ENCODE peak calls at places on chromosomes 5 and 9, in six cellular contexts. Q, M, G, S, B and I are unnamed samples.

GRCh38 chr9:77224750-77225312 is 47.5 kb downstream of the VPS13A start:
- DNase-seq in Q (no peak), M (no peak), G (no peak), S (no peak), B (no peak), I (no peak)

GRCh38 chr9:95101326-95101725 is 216.2 kb downstream of the FANCC start:
- DNase-seq in Q (no peak), M (no peak), G (no peak), S (no peak), B (no peak), I (no peak)

GRCh38 chr5:134526483-134527155 is 1.1 kb downstream of the JADE2 start:
- DNase-seq in Q (no peak), M (peak; percentile 87), G (peak; percentile 79), S (peak; percentile 82), B (peak; percentile 89), I (peak; percentile 81)

GRCh38 chr9:94624621-94625020 is 14.7 kb downstream of the FBP1 start:
- DNase-seq in Q (no peak), M (no peak), G (no peak), S (no peak), B (no peak), I (no peak)

GRCh38 chr9:2620876-2621677 is 510 bp upstream of the VLDLR start:
- DNase-seq in Q (peak; percentile 12), M (peak; percentile 75), G (peak; percentile 40), S (peak; percentile 85), B (peak; percentile 89), I (peak; percentile 78)

GRCh38 chr5:133691448-133691847 is 79.1 kb upstream of the FSTL4 start:
- DNase-seq in Q (no peak), M (no peak), G (peak; percentile 22), S (no peak), B (no peak), I (no peak)

GRCh38 chr9:129570450-129571297 is 50.2 kb downstream of the C9orf50 start:
- DNase-seq in Q (no peak), M (no peak), G (peak; percentile 75), S (peak; percentile 61), B (no peak), I (no peak)

GRCh38 chr9:14908221-14909206 is 1.7 kb downstream of the FREM1 start:
- DNase-seq in Q (no peak), M (no peak), G (no peak), S (no peak), B (no peak), I (no peak)

GRCh38 chr9:36207546-36208012 is 16.9 kb downstream of the CLTA start:
- DNase-seq in Q (no peak), M (no peak), G (no peak), S (no peak), B (no peak), I (no peak)

GRCh38 chr5:60148356-60148755 is 254.8 kb upstream of the PDE4D start:
- DNase-seq in Q (no peak), M (no peak), G (peak; percentile 9), S (no peak), B (no peak), I (no peak)

GRCh38 chr9:20551236-20551635 is 71.1 kb downstream of the MLLT3 start:
- DNase-seq in Q (no peak), M (no peak), G (peak; percentile 49), S (no peak), B (no peak), I (no peak)

GRCh38 chr9:136253246-136254130 is 7.9 kb upstream of the QSOX2 start:
- DNase-seq in Q (no peak), M (no peak), G (no peak), S (no peak), B (no peak), I (no peak)

GRCh38 chr9:132001550-132001949 is 78.1 kb downstream of the MED27 start:
- DNase-seq in Q (no peak), M (no peak), G (no peak), S (no peak), B (no peak), I (no peak)

GRCh38 chr5:180424094-180424493 is 70.1 kb upstream of the CNOT6 start:
- DNase-seq in Q (no peak), M (no peak), G (no peak), S (no peak), B (no peak), I (no peak)

GRCh38 chr5:180097163-180097894 is 25.8 kb upstream of the RNF130 start:
- DNase-seq in Q (no peak), M (no peak), G (no peak), S (no peak), B (no peak), I (no peak)

GRCh38 chr5:171494452-171495121 is 75.1 kb downstream of the FGF18 start:
- DNase-seq in Q (peak; percentile 56), M (peak; percentile 29), G (peak; percentile 79), S (peak; percentile 78), B (peak; percentile 79), I (peak; percentile 61)

GRCh38 chr5:175520321-175520720 is 42.0 kb downstream of the SFXN1 start:
- DNase-seq in Q (no peak), M (no peak), G (no peak), S (no peak), B (no peak), I (no peak)

GRCh38 chr5:36894950-36895349 is 18.4 kb downstream of the NIPBL start:
- DNase-seq in Q (no peak), M (no peak), G (no peak), S (no peak), B (no peak), I (no peak)

GRCh38 chr5:109347252-109347888 is 62.4 kb downstream of the PJA2 start:
- DNase-seq in Q (no peak), M (peak; percentile 21), G (no peak), S (no peak), B (no peak), I (no peak)

GRCh38 chr5:73831066-73831465 is 205.1 kb downstream of the ARHGEF28 start:
- DNase-seq in Q (no peak), M (no peak), G (no peak), S (no peak), B (no peak), I (no peak)

GRCh38 chr9:35814106-35814840 is 569 bp downstream of the HINT2 start:
- DNase-seq in Q (no peak), M (peak; percentile 76), G (peak; percentile 64), S (peak; percentile 75), B (peak; percentile 83), I (peak; percentile 59)

GRCh38 chr5:137710086-137710485 is 25.8 kb downstream of the KLHL3 start:
- DNase-seq in Q (no peak), M (no peak), G (no peak), S (no peak), B (no peak), I (no peak)

GRCh38 chr9:83477120-83477519 is 61.1 kb downstream of the FRMD3 start:
- DNase-seq in Q (no peak), M (no peak), G (no peak), S (no peak), B (no peak), I (no peak)

GRCh38 chr9:125747765-125748510 is 765 bp downstream of the PBX3 start:
- DNase-seq in Q (no peak), M (peak; percentile 58), G (peak; percentile 57), S (peak; percentile 40), B (peak; percentile 79), I (peak; percentile 54)

GRCh38 chr5:145585443-145586148 is 249.5 kb downstream of the PRELID2 start:
- DNase-seq in Q (no peak), M (no peak), G (no peak), S (no peak), B (no peak), I (no peak)

GRCh38 chr5:50553560-50553984 is 112.5 kb upstream of the EMB start:
- DNase-seq in Q (no peak), M (no peak), G (no peak), S (no peak), B (no peak), I (no peak)

GRCh38 chr5:20497356-20497755 is 509.4 kb upstream of the CDH18 start:
- DNase-seq in Q (no peak), M (no peak), G (no peak), S (no peak), B (no peak), I (no peak)

GRCh38 chr9:14346301-14346721 is 32.4 kb upstream of the NFIB start:
- DNase-seq in Q (no peak), M (no peak), G (no peak), S (peak; percentile 41), B (no peak), I (no peak)

GRCh38 chr9:126705767-126706697 is 92.3 kb downstream of the LMX1B start:
- DNase-seq in Q (no peak), M (peak; percentile 81), G (peak; percentile 78), S (peak; percentile 64), B (peak; percentile 81), I (peak; percentile 52)

GRCh38 chr9:100690438-100690837 is 112.6 kb downstream of the CAVIN4 start:
- DNase-seq in Q (no peak), M (no peak), G (no peak), S (no peak), B (no peak), I (no peak)
- TF ChIP-seq CTCF in Q (no peak), M (no peak), G (no peak), S (no peak), B (no peak), I (no peak)

GRCh38 chr5:177142029-177142681 is 8.6 kb downstream of the NSD1 start:
- DNase-seq in Q (no peak), M (no peak), G (no peak), S (no peak), B (no peak), I (no peak)

GRCh38 chr5:177140312-177140711 is 6.7 kb downstream of the NSD1 start:
- DNase-seq in Q (no peak), M (no peak), G (no peak), S (no peak), B (no peak), I (no peak)

GRCh38 chr5:177142778-177143177 is 9.2 kb downstream of the NSD1 start:
- DNase-seq in Q (no peak), M (no peak), G (no peak), S (no peak), B (no peak), I (no peak)

GRCh38 chr5:177147239-177147638 is 13.7 kb downstream of the NSD1 start:
- DNase-seq in Q (no peak), M (no peak), G (no peak), S (no peak), B (no peak), I (no peak)

DNA sequence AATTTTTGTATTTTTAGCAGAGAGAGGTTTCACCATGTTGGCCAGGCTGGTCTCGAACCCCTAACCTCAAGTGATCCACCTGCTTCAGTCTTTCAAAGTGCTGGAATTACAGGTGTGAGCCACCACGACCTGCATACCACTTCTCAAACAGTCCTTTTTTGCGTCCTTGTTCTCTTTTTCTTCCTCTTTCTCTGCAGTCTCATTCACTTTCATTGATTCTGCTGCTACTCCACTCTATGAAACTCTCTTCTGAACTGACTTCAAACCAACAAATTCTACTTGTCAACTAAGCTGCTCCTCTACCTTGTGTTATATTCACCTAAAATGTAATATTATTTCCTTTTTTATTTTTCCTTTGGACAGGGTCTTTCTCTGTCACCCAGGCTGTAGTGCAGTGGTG is 7.9 kb downstream of the NSD1 start:
- DNase-seq in Q (no peak), M (no peak), G (no peak), S (no peak), B (no peak), I (no peak)
- TF ChIP-seq CTCF in Q (no peak), M (no peak), G (no peak), S (no peak), B (no peak), I (no peak)

GRCh38 chr5:77230727-77231469 is 20.4 kb downstream of the PDE8B start:
- DNase-seq in Q (no peak), M (no peak), G (no peak), S (no peak), B (no peak), I (no peak)
- TF ChIP-seq CTCF in Q (peak; percentile 22), M (no peak), G (no peak), S (no peak), B (no peak), I (no peak)

GRCh38 chr9:116365056-116365471 is 211.5 kb downstream of the PAPPA start:
- DNase-seq in Q (peak; percentile 37), M (peak; percentile 22), G (peak; percentile 56), S (peak; percentile 47), B (peak; percentile 68), I (no peak)
- TF ChIP-seq CTCF in Q (no peak), M (no peak), G (no peak), S (peak; percentile 44), B (no peak), I (no peak)